ENCODE peak calls at places on chromosome 13, in eight cellular contexts. One of them, this sample, is unnamed.

GRCh38 chr13:42056146-42056545 is 7.7 kb downstream of the DGKH start:
- DNase-seq in AG04449: no peak
- DNase-seq in heart left ventricle: no peak
- DNase-seq in keratinocyte: no peak
- DNase-seq in mammary epithelial cell: no peak
- DNase-seq in astrocyte: no peak
- DNase-seq in CD4-positive, CD25-positive, alpha-beta regulatory T cell: no peak
- DNase-seq in ovary: no peak
- DNase-seq in this sample: no peak

GRCh38 chr13:48532146-48532472 is 771 bp downstream of the RCBTB2 start:
- DNase-seq in AG04449: no peak
- DNase-seq in heart left ventricle: no peak
- DNase-seq in keratinocyte: no peak
- DNase-seq in mammary epithelial cell: no peak
- DNase-seq in astrocyte: peak
- DNase-seq in CD4-positive, CD25-positive, alpha-beta regulatory T cell: no peak
- DNase-seq in ovary: no peak
- DNase-seq in this sample: no peak

GRCh38 chr13:46598820-46599180 is 45.8 kb downstream of the LRCH1 start:
- DNase-seq in AG04449: no peak
- DNase-seq in heart left ventricle: no peak
- DNase-seq in keratinocyte: no peak
- DNase-seq in mammary epithelial cell: no peak
- DNase-seq in astrocyte: no peak
- DNase-seq in CD4-positive, CD25-positive, alpha-beta regulatory T cell: no peak
- DNase-seq in ovary: no peak
- DNase-seq in this sample: no peak

GRCh38 chr13:94710081-94710809 is 2.1 kb downstream of the SOX21 start:
- DNase-seq in AG04449: no peak
- DNase-seq in heart left ventricle: no peak
- DNase-seq in keratinocyte: no peak
- DNase-seq in mammary epithelial cell: no peak
- DNase-seq in astrocyte: no peak
- DNase-seq in CD4-positive, CD25-positive, alpha-beta regulatory T cell: no peak
- DNase-seq in ovary: no peak
- DNase-seq in this sample: peak

GRCh38 chr13:101875717-101876393 is 423.4 kb downstream of the ITGBL1 start:
- DNase-seq in AG04449: no peak
- DNase-seq in heart left ventricle: no peak
- DNase-seq in keratinocyte: no peak
- DNase-seq in mammary epithelial cell: peak
- DNase-seq in astrocyte: peak
- DNase-seq in CD4-positive, CD25-positive, alpha-beta regulatory T cell: no peak
- DNase-seq in ovary: no peak
- DNase-seq in this sample: peak

GRCh38 chr13:93549326-93549855 is 322.8 kb downstream of the GPC6 start:
- DNase-seq in AG04449: no peak
- DNase-seq in heart left ventricle: no peak
- DNase-seq in keratinocyte: no peak
- DNase-seq in mammary epithelial cell: no peak
- DNase-seq in astrocyte: peak
- DNase-seq in CD4-positive, CD25-positive, alpha-beta regulatory T cell: no peak
- DNase-seq in ovary: no peak
- DNase-seq in this sample: no peak

GRCh38 chr13:36915891-36916640 is 4.0 kb downstream of the SMAD9 start:
- DNase-seq in AG04449: no peak
- DNase-seq in heart left ventricle: no peak
- DNase-seq in keratinocyte: no peak
- DNase-seq in mammary epithelial cell: no peak
- DNase-seq in astrocyte: no peak
- DNase-seq in CD4-positive, CD25-positive, alpha-beta regulatory T cell: no peak
- DNase-seq in ovary: no peak
- DNase-seq in this sample: no peak

GRCh38 chr13:80030491-80030890 is 310.4 kb downstream of the SPRY2 start:
- DNase-seq in AG04449: no peak
- DNase-seq in heart left ventricle: no peak
- DNase-seq in keratinocyte: no peak
- DNase-seq in mammary epithelial cell: peak
- DNase-seq in astrocyte: no peak
- DNase-seq in CD4-positive, CD25-positive, alpha-beta regulatory T cell: no peak
- DNase-seq in ovary: no peak
- DNase-seq in this sample: peak

GRCh38 chr13:110297011-110297410 is 9.9 kb downstream of the COL4A1 start:
- DNase-seq in AG04449: no peak
- DNase-seq in heart left ventricle: no peak
- DNase-seq in keratinocyte: no peak
- DNase-seq in mammary epithelial cell: no peak
- DNase-seq in astrocyte: no peak
- DNase-seq in CD4-positive, CD25-positive, alpha-beta regulatory T cell: no peak
- DNase-seq in ovary: no peak
- DNase-seq in this sample: no peak

GRCh38 chr13:110300090-110300815 is 6.7 kb downstream of the COL4A1 start:
- DNase-seq in AG04449: no peak
- DNase-seq in heart left ventricle: no peak
- DNase-seq in keratinocyte: no peak
- DNase-seq in mammary epithelial cell: no peak
- DNase-seq in astrocyte: no peak
- DNase-seq in CD4-positive, CD25-positive, alpha-beta regulatory T cell: no peak
- DNase-seq in ovary: no peak
- DNase-seq in this sample: no peak

GRCh38 chr13:110298221-110298565 is 8.8 kb downstream of the COL4A1 start:
- DNase-seq in AG04449: no peak
- DNase-seq in heart left ventricle: no peak
- DNase-seq in keratinocyte: no peak
- DNase-seq in mammary epithelial cell: no peak
- DNase-seq in astrocyte: no peak
- DNase-seq in CD4-positive, CD25-positive, alpha-beta regulatory T cell: no peak
- DNase-seq in ovary: no peak
- DNase-seq in this sample: no peak

GRCh38 chr13:110297771-110298170 is 9.2 kb downstream of the COL4A1 start:
- DNase-seq in AG04449: no peak
- DNase-seq in heart left ventricle: no peak
- DNase-seq in keratinocyte: no peak
- DNase-seq in mammary epithelial cell: no peak
- DNase-seq in astrocyte: no peak
- DNase-seq in CD4-positive, CD25-positive, alpha-beta regulatory T cell: no peak
- DNase-seq in ovary: no peak
- DNase-seq in this sample: no peak

DNA sequence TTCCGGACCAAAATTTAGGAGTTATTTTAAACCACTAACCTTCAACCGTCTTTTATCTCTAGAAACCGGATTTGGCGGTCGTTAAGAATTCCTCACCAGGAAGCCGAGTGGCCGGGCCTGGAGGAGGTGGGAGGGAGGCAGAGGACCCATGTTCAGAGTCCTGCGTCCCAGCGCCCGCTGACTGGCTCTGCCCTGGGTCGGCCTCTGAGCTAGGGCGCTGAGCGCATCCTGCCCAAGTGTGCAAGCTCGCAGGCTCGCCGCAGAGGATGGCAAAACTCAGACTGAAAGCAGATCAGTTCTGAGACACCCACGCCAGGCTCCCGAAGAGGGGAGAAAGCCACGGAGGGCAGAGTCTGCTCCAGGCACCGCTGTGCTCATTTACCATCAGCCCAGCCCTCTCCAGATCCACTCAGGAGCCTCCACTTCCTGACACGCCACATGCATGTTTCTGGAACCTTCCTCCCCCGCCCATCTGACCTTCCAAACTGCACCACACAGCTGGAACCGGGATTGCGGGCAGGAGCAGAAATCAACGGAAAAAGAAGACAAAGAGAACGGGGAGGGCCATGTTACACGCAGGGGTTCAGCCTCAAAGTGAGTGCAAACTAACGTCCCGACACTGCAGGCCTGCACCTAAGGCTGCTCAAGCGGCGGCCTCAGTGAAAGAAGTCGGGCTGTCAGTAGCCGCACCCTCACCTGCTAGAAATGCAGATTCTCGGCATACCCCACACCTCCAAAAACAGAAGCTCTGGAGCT is 8.2 kb downstream of the COL4A1 start:
- DNase-seq in AG04449: no peak
- DNase-seq in heart left ventricle: peak
- DNase-seq in keratinocyte: no peak
- DNase-seq in mammary epithelial cell: no peak
- DNase-seq in astrocyte: no peak
- DNase-seq in CD4-positive, CD25-positive, alpha-beta regulatory T cell: no peak
- DNase-seq in ovary: peak
- DNase-seq in this sample: no peak
- H3K4me3 ChIP-seq in AG04449: no peak
- H3K4me3 ChIP-seq in heart left ventricle: peak
- H3K4me3 ChIP-seq in keratinocyte: no peak
- H3K4me3 ChIP-seq in mammary epithelial cell: no peak
- H3K4me3 ChIP-seq in astrocyte: no peak
- H3K4me3 ChIP-seq in CD4-positive, CD25-positive, alpha-beta regulatory T cell: no peak
- H3K4me3 ChIP-seq in ovary: peak
- H3K4me3 ChIP-seq in this sample: no peak

DNA sequence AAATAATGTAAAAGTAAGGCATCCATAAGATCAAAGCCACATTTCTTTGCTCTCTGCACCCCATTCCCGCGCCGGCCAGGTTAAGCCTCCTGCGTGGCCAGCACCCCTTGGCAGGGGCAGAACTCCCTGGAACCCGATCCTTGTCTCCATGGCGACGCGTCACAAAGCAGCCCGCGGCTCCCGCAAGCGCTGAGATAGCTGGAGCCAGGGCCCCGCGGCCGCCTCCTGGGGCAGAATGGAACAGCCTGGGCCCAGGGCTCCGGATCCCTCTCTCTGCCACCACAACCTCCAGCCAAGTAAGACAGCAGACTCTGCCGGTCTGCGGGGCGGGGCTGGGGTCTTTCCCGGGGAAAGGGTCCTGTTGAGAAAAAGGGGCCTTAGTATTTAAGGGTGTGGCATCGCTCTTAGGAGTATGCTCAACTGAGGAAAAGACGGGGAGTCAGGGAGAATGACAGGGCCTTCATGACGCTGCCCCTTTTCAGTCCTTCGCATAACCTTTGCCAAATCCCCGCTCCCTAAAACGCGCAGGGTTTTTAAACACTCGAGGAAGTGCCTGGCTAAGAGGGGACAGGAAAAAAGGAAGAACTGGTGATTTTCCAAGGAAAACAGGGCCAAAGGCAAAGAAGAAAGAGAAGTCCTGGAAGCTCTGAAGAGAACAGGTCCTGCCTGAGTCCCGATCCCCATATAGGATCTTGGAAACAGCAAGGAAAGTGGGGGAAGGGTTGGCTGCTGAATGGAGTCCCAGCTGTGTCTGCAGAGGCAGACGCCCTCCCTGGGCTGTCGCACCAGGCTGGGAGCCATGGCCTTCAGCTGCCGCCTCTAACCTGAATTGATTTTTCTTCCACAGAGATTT is at the start of gene TEX26:
- DNase-seq in AG04449: no peak
- DNase-seq in heart left ventricle: peak
- DNase-seq in keratinocyte: no peak
- DNase-seq in mammary epithelial cell: no peak
- DNase-seq in astrocyte: peak
- DNase-seq in CD4-positive, CD25-positive, alpha-beta regulatory T cell: no peak
- DNase-seq in ovary: no peak
- DNase-seq in this sample: no peak
- H3K4me3 ChIP-seq in AG04449: no peak
- H3K4me3 ChIP-seq in heart left ventricle: peak
- H3K4me3 ChIP-seq in keratinocyte: no peak
- H3K4me3 ChIP-seq in mammary epithelial cell: no peak
- H3K4me3 ChIP-seq in astrocyte: peak
- H3K4me3 ChIP-seq in CD4-positive, CD25-positive, alpha-beta regulatory T cell: no peak
- H3K4me3 ChIP-seq in ovary: no peak
- H3K4me3 ChIP-seq in this sample: no peak

GRCh38 chr13:73970413-73971055 is 163.7 kb downstream of the KLF12 start:
- DNase-seq in AG04449: no peak
- DNase-seq in heart left ventricle: no peak
- DNase-seq in keratinocyte: no peak
- DNase-seq in mammary epithelial cell: no peak
- DNase-seq in astrocyte: no peak
- DNase-seq in CD4-positive, CD25-positive, alpha-beta regulatory T cell: no peak
- DNase-seq in ovary: no peak
- DNase-seq in this sample: no peak

GRCh38 chr13:73973156-73973555 is 161.0 kb downstream of the KLF12 start:
- DNase-seq in AG04449: no peak
- DNase-seq in heart left ventricle: no peak
- DNase-seq in keratinocyte: no peak
- DNase-seq in mammary epithelial cell: no peak
- DNase-seq in astrocyte: no peak
- DNase-seq in CD4-positive, CD25-positive, alpha-beta regulatory T cell: no peak
- DNase-seq in ovary: no peak
- DNase-seq in this sample: no peak

GRCh38 chr13:73975767-73976166 is 158.4 kb downstream of the KLF12 start:
- DNase-seq in AG04449: no peak
- DNase-seq in heart left ventricle: no peak
- DNase-seq in keratinocyte: no peak
- DNase-seq in mammary epithelial cell: no peak
- DNase-seq in astrocyte: no peak
- DNase-seq in CD4-positive, CD25-positive, alpha-beta regulatory T cell: no peak
- DNase-seq in ovary: no peak
- DNase-seq in this sample: no peak

GRCh38 chr13:73971481-73971880 is 162.7 kb downstream of the KLF12 start:
- DNase-seq in AG04449: no peak
- DNase-seq in heart left ventricle: no peak
- DNase-seq in keratinocyte: no peak
- DNase-seq in mammary epithelial cell: no peak
- DNase-seq in astrocyte: no peak
- DNase-seq in CD4-positive, CD25-positive, alpha-beta regulatory T cell: no peak
- DNase-seq in ovary: no peak
- DNase-seq in this sample: no peak

GRCh38 chr13:73972503-73972902 is 161.7 kb downstream of the KLF12 start:
- DNase-seq in AG04449: no peak
- DNase-seq in heart left ventricle: no peak
- DNase-seq in keratinocyte: no peak
- DNase-seq in mammary epithelial cell: no peak
- DNase-seq in astrocyte: no peak
- DNase-seq in CD4-positive, CD25-positive, alpha-beta regulatory T cell: no peak
- DNase-seq in ovary: no peak
- DNase-seq in this sample: no peak
- H3K4me3 ChIP-seq in AG04449: no peak
- H3K4me3 ChIP-seq in heart left ventricle: no peak
- H3K4me3 ChIP-seq in keratinocyte: no peak
- H3K4me3 ChIP-seq in mammary epithelial cell: no peak
- H3K4me3 ChIP-seq in astrocyte: no peak
- H3K4me3 ChIP-seq in CD4-positive, CD25-positive, alpha-beta regulatory T cell: no peak
- H3K4me3 ChIP-seq in ovary: no peak
- H3K4me3 ChIP-seq in this sample: no peak

GRCh38 chr13:71866173-71867091 is 572 bp downstream of the DACH1 start:
- DNase-seq in AG04449: no peak
- DNase-seq in heart left ventricle: peak
- DNase-seq in keratinocyte: no peak
- DNase-seq in mammary epithelial cell: peak
- DNase-seq in astrocyte: no peak
- DNase-seq in CD4-positive, CD25-positive, alpha-beta regulatory T cell: no peak
- DNase-seq in ovary: no peak
- DNase-seq in this sample: peak

GRCh38 chr13:71864094-71864980 is 2.7 kb downstream of the DACH1 start:
- DNase-seq in AG04449: no peak
- DNase-seq in heart left ventricle: peak
- DNase-seq in keratinocyte: no peak
- DNase-seq in mammary epithelial cell: peak
- DNase-seq in astrocyte: no peak
- DNase-seq in CD4-positive, CD25-positive, alpha-beta regulatory T cell: no peak
- DNase-seq in ovary: no peak
- DNase-seq in this sample: peak

GRCh38 chr13:71863249-71863648 is 3.8 kb downstream of the DACH1 start:
- DNase-seq in AG04449: no peak
- DNase-seq in heart left ventricle: no peak
- DNase-seq in keratinocyte: no peak
- DNase-seq in mammary epithelial cell: no peak
- DNase-seq in astrocyte: no peak
- DNase-seq in CD4-positive, CD25-positive, alpha-beta regulatory T cell: no peak
- DNase-seq in ovary: no peak
- DNase-seq in this sample: no peak

GRCh38 chr13:71865858-71866172 is 1.2 kb downstream of the DACH1 start:
- DNase-seq in AG04449: no peak
- DNase-seq in heart left ventricle: peak
- DNase-seq in keratinocyte: no peak
- DNase-seq in mammary epithelial cell: no peak
- DNase-seq in astrocyte: no peak
- DNase-seq in CD4-positive, CD25-positive, alpha-beta regulatory T cell: no peak
- DNase-seq in ovary: no peak
- DNase-seq in this sample: peak

DNA sequence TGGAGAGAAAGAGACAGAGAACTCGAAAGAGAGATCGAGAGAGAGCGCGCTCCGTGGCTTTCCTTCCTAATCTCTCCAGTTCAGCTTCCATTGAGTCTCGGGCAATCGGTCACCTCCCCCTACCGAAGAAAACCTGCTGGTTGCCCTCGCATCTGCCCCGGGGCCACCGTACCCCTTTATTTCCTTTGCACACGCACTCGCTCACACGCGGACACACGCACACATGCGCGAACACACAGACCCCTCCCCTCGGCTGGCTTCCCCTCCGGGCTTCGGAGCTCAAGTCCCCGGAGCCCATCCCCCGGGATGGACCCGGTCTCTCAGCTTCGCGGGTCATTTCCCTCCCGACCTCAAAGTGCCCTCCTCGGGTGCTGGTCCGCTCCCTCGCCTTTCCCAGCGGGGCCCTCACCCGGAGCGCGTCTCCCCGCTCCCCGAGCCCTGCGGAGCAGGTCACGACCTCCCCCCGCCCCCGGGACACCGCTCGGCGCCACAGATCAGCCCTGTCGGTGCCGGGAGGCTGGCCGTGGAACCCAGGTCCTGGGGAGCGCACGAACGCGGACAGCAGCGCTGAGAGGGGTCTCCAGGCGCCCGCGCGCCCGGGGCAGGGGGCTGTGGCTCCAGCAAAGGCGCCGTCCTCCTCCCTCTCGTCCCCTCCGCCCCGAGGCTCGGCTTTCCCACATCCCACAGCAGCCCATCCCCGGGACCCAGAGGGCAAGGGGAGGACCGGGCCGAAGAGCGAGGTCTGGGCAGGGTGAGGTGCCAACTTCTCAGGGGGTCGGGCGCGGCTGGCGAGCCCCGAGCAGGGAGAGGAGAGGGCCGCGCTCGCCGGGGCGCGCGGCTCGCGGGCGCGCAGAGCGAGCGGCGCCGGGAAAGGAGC is 1.8 kb downstream of the DACH1 start:
- DNase-seq in AG04449: no peak
- DNase-seq in heart left ventricle: peak
- DNase-seq in keratinocyte: no peak
- DNase-seq in mammary epithelial cell: peak
- DNase-seq in astrocyte: peak
- DNase-seq in CD4-positive, CD25-positive, alpha-beta regulatory T cell: no peak
- DNase-seq in ovary: no peak
- DNase-seq in this sample: no peak
- H3K4me3 ChIP-seq in AG04449: peak
- H3K4me3 ChIP-seq in heart left ventricle: peak
- H3K4me3 ChIP-seq in keratinocyte: no peak
- H3K4me3 ChIP-seq in mammary epithelial cell: no peak
- H3K4me3 ChIP-seq in astrocyte: peak
- H3K4me3 ChIP-seq in CD4-positive, CD25-positive, alpha-beta regulatory T cell: no peak
- H3K4me3 ChIP-seq in ovary: peak
- H3K4me3 ChIP-seq in this sample: peak

This sample was measured in HAP-1.